ENCODE peak calls at places on chromosomes 7 and 10, in ten cellular contexts. D is colonic mucosa; H is NCI-H2081 treated with DMSO at 0.1 percent for 48 hours; K is bronchial epithelial cell; G is H54; C is pancreas; J is GM12865; M is aorta; X is activated CD4-positive, alpha-beta T cell treated with anti-CD3 and anti-CD28 coated beads for 24 hours; O is right cardiac atrium. U is an unnamed sample.

GRCh38 chr7:22295402-22296264 is 61.3 kb downstream of the RAPGEF5 start:
- DNase-seq in D (no peak), H (no peak), K (peak; percentile 41), G (no peak), C (no peak), J (no peak), M (no peak), X (no peak), O (no peak), U (no peak)

GRCh38 chr7:4067874-4068273 is 614.2 kb upstream of the FOXK1 start:
- DNase-seq in D (no peak), H (no peak), K (no peak), G (no peak), C (no peak), J (no peak), M (no peak), X (no peak), O (peak; percentile 61), U (no peak)

GRCh38 chr10:101655581-101655980 is 39.4 kb downstream of the FBXW4 start:
- DNase-seq in D (no peak), H (no peak), K (no peak), G (no peak), C (no peak), J (no peak), M (no peak), X (no peak), O (no peak), U (no peak)

GRCh38 chr7:84178013-84178412 is 16.6 kb downstream of the SEMA3A start:
- DNase-seq in D (no peak), H (peak; percentile 84), K (peak; percentile 70), G (no peak), C (no peak), J (no peak), M (no peak), X (no peak), O (no peak), U (no peak)

GRCh38 chr7:44221231-44221791 is 20.5 kb downstream of the YKT6 start:
- DNase-seq in D (no peak), H (no peak), K (no peak), G (no peak), C (peak; percentile 24), J (no peak), M (peak; percentile 72), X (no peak), O (peak; percentile 38), U (no peak)

GRCh38 chr7:17392846-17393245 is 94.4 kb downstream of the AHR start:
- DNase-seq in D (no peak), H (no peak), K (no peak), G (no peak), C (no peak), J (no peak), M (no peak), X (no peak), O (no peak), U (no peak)

GRCh38 chr10:3747984-3748383 is 37.0 kb downstream of the KLF6 start:
- DNase-seq in D (no peak), H (no peak), K (no peak), G (no peak), C (no peak), J (no peak), M (no peak), X (no peak), O (no peak), U (no peak)

GRCh38 chr7:64626557-64626956 is 39.4 kb upstream of the ZNF107 start:
- DNase-seq in D (no peak), H (no peak), K (no peak), G (no peak), C (no peak), J (no peak), M (no peak), X (no peak), O (no peak), U (no peak)

GRCh38 chr10:100562806-100563293 is 27.1 kb downstream of the HIF1AN start:
- DNase-seq in D (no peak), H (no peak), K (peak; percentile 29), G (peak; percentile 44), C (peak; percentile 27), J (no peak), M (no peak), X (no peak), O (no peak), U (no peak)

GRCh38 chr7:112383671-112384417 is 66.4 kb upstream of the IFRD1 start:
- DNase-seq in D (no peak), H (no peak), K (peak; percentile 21), G (no peak), C (no peak), J (peak; percentile 6), M (no peak), X (no peak), O (no peak), U (peak; percentile 12)

GRCh38 chr10:58756126-58756525 is 243.5 kb downstream of the BICC1 start:
- DNase-seq in D (no peak), H (no peak), K (no peak), G (no peak), C (no peak), J (no peak), M (no peak), X (no peak), O (no peak), U (no peak)

GRCh38 chr10:6124666-6125065 is 35.8 kb downstream of the RBM17 start:
- DNase-seq in D (peak; percentile 32), H (no peak), K (no peak), G (no peak), C (no peak), J (no peak), M (no peak), X (no peak), O (peak; percentile 72), U (peak; percentile 14)

GRCh38 chr7:30549933-30550493 is 44.7 kb upstream of the GARS1 start:
- DNase-seq in D (no peak), H (no peak), K (peak; percentile 76), G (no peak), C (no peak), J (no peak), M (no peak), X (no peak), O (no peak), U (no peak)

GRCh38 chr7:74525881-74526280 is 72.2 kb downstream of the GTF2IRD1 start:
- DNase-seq in D (peak; percentile 96), H (no peak), K (peak; percentile 82), G (no peak), C (peak; percentile 90), J (no peak), M (no peak), X (no peak), O (peak; percentile 41), U (no peak)

GRCh38 chr10:36251068-36251467 is 609.0 kb upstream of the FZD8 start:
- DNase-seq in D (no peak), H (no peak), K (no peak), G (no peak), C (no peak), J (no peak), M (no peak), X (no peak), O (no peak), U (no peak)

GRCh38 chr10:78775891-78776290 is 292.9 kb upstream of the ZMIZ1 start:
- DNase-seq in D (no peak), H (no peak), K (no peak), G (no peak), C (no peak), J (no peak), M (no peak), X (no peak), O (no peak), U (no peak)

GRCh38 chr10:96600337-96600736 is 13.5 kb upstream of the TM9SF3 start:
- DNase-seq in D (peak; percentile 84), H (no peak), K (no peak), G (no peak), C (no peak), J (no peak), M (no peak), X (no peak), O (no peak), U (no peak)

GRCh38 chr7:138460649-138461607 is 869 bp downstream of the TRIM24 start:
- DNase-seq in D (peak; percentile 61), H (no peak), K (no peak), G (no peak), C (peak; percentile 72), J (peak; percentile 84), M (peak; percentile 86), X (peak; percentile 38), O (peak; percentile 83), U (peak; percentile 12)

GRCh38 chr10:122786269-122786668 is 59.4 kb downstream of the CUZD1 start:
- DNase-seq in D (no peak), H (no peak), K (peak; percentile 18), G (peak; percentile 22), C (no peak), J (peak; percentile 20), M (no peak), X (no peak), O (no peak), U (peak; percentile 39)

GRCh38 chr10:8993859-8994258 is 939.4 kb downstream of the GATA3 start:
- DNase-seq in D (no peak), H (no peak), K (no peak), G (no peak), C (no peak), J (no peak), M (no peak), X (no peak), O (no peak), U (no peak)

GRCh38 chr10:33174674-33175073 is 159.8 kb downstream of the NRP1 start:
- DNase-seq in D (no peak), H (no peak), K (no peak), G (no peak), C (no peak), J (no peak), M (no peak), X (no peak), O (no peak), U (no peak)

GRCh38 chr10:71478966-71479365 is 82.2 kb downstream of the CDH23 start:
- DNase-seq in D (no peak), H (no peak), K (no peak), G (no peak), C (no peak), J (no peak), M (no peak), X (no peak), O (no peak), U (no peak)

GRCh38 chr10:44780461-44780860 is 130.7 kb upstream of the TMEM72 start:
- DNase-seq in D (no peak), H (no peak), K (no peak), G (no peak), C (no peak), J (no peak), M (no peak), X (no peak), O (no peak), U (no peak)

GRCh38 chr7:2523941-2524807 is 4.6 kb downstream of the LFNG start:
- DNase-seq in D (peak; percentile 97), H (peak; percentile 86), K (peak; percentile 58), G (peak; percentile 89), C (peak; percentile 98), J (no peak), M (peak; percentile 90), X (no peak), O (peak; percentile 93), U (no peak)

GRCh38 chr10:103493362-103493871 is at the start of gene NEURL1:
- DNase-seq in D (no peak), H (no peak), K (no peak), G (no peak), C (no peak), J (peak; percentile 27), M (no peak), X (no peak), O (peak; percentile 70), U (no peak)

GRCh38 chr7:32524631-32525030 is 29.3 kb downstream of the AVL9 start:
- DNase-seq in D (no peak), H (no peak), K (peak; percentile 61), G (no peak), C (no peak), J (no peak), M (no peak), X (no peak), O (no peak), U (no peak)

GRCh38 chr10:22552888-22553378 is 161.4 kb downstream of the PIP4K2A start:
- DNase-seq in D (no peak), H (no peak), K (no peak), G (peak; percentile 11), C (no peak), J (no peak), M (no peak), X (no peak), O (no peak), U (no peak)

GRCh38 chr7:111650456-111650999 is 88.2 kb upstream of the IMMP2L start:
- DNase-seq in D (peak; percentile 21), H (peak; percentile 18), K (peak; percentile 88), G (no peak), C (no peak), J (no peak), M (no peak), X (no peak), O (no peak), U (peak; percentile 31)

U was measured in NCI-H460.